ENCODE peak calls at places on chromosomes 3 and 15, in five cellular contexts. V, O, A, H and M are unnamed samples.

GRCh38 chr15:48865387-48866079 is 12.4 kb upstream of the EID1 start:
- DNase-seq in V (no peak), O (peak), A (no peak), H (no peak), M (peak)

GRCh38 chr3:169665264-169666078 is 2.0 kb upstream of the MECOM start:
- DNase-seq in V (no peak), O (no peak), A (no peak), H (no peak), M (peak)

GRCh38 chr3:13452490-13453335 is 27.4 kb upstream of the HDAC11 start:
- DNase-seq in V (no peak), O (peak), A (no peak), H (peak), M (peak)

GRCh38 chr3:90136468-90137191 is 1029.2 kb downstream of the EPHA3 start:
- DNase-seq in V (no peak), O (no peak), A (no peak), H (peak), M (no peak)

GRCh38 chr3:128625409-128625945 is 25.1 kb downstream of the RPN1 start:
- DNase-seq in V (no peak), O (no peak), A (no peak), H (no peak), M (no peak)

GRCh38 chr3:172595648-172596393 is 72.6 kb upstream of the TNFSF10 start:
- DNase-seq in V (no peak), O (peak), A (no peak), H (peak), M (peak)

GRCh38 chr15:99181544-99181943 is 67.8 kb downstream of the TTC23 start:
- DNase-seq in V (no peak), O (no peak), A (no peak), H (no peak), M (peak)

GRCh38 chr3:146469206-146470017 is at the start of gene PLSCR2:
- DNase-seq in V (peak), O (no peak), A (peak), H (peak), M (peak)

GRCh38 chr3:86845731-86846130 is 145.2 kb downstream of the VGLL3 start:
- DNase-seq in V (no peak), O (no peak), A (no peak), H (no peak), M (no peak)

GRCh38 chr3:48770187-48770502 is 53.1 kb upstream of the IP6K2 start:
- DNase-seq in V (no peak), O (no peak), A (no peak), H (no peak), M (peak)

GRCh38 chr3:126294211-126294801 is 62.9 kb downstream of the KLF15 start:
- DNase-seq in V (no peak), O (no peak), A (no peak), H (no peak), M (no peak)

GRCh38 chr3:56894912-56895431 is 93.2 kb upstream of the ARHGEF3 start:
- DNase-seq in V (no peak), O (peak), A (no peak), H (no peak), M (no peak)

GRCh38 chr15:33565099-33565498 is 254.3 kb downstream of the RYR3 start:
- DNase-seq in V (no peak), O (peak), A (no peak), H (no peak), M (no peak)

GRCh38 chr3:32391643-32392529 is at the start of gene CMTM7:
- DNase-seq in V (peak), O (peak), A (peak), H (peak), M (peak)

GRCh38 chr3:98563661-98564281 is 29.6 kb downstream of the CPOX start:
- DNase-seq in V (no peak), O (peak), A (no peak), H (no peak), M (no peak)

GRCh38 chr3:46091046-46091445 is 63.8 kb upstream of the XCR1 start:
- DNase-seq in V (no peak), O (no peak), A (peak), H (no peak), M (no peak)

GRCh38 chr15:50911641-50912040 is 3.2 kb downstream of the AP4E1 start:
- DNase-seq in V (no peak), O (no peak), A (no peak), H (no peak), M (no peak)

GRCh38 chr3:61439116-61439459 is 122.3 kb upstream of the PTPRG start:
- DNase-seq in V (no peak), O (no peak), A (no peak), H (no peak), M (no peak)

GRCh38 chr3:22835041-22835440 is 368.1 kb upstream of the UBE2E2 start:
- DNase-seq in V (no peak), O (peak), A (no peak), H (no peak), M (no peak)

GRCh38 chr3:149657458-149657795 is 398 bp downstream of the WWTR1 start:
- DNase-seq in V (peak), O (peak), A (no peak), H (peak), M (peak)

GRCh38 chr15:31842532-31843195 is 187.7 kb upstream of the CHRNA7 start:
- DNase-seq in V (no peak), O (no peak), A (no peak), H (no peak), M (no peak)

GRCh38 chr15:40762919-40763800 is 708 bp upstream of the GCHFR start:
- DNase-seq in V (peak), O (peak), A (peak), H (peak), M (peak)

GRCh38 chr3:108403198-108403597 is 106.8 kb downstream of the HHLA2 start:
- DNase-seq in V (no peak), O (no peak), A (no peak), H (no peak), M (no peak)

GRCh38 chr3:38163117-38163870 is 2.0 kb upstream of the OXSR1 start:
- DNase-seq in V (no peak), O (no peak), A (no peak), H (no peak), M (no peak)

GRCh38 chr3:45693941-45694521 is 4.8 kb downstream of the SACM1L start:
- DNase-seq in V (no peak), O (no peak), A (no peak), H (no peak), M (no peak)

GRCh38 chr15:31974855-31975421 is 55.4 kb upstream of the CHRNA7 start:
- DNase-seq in V (no peak), O (peak), A (no peak), H (peak), M (peak)

GRCh38 chr3:45776611-45777010 is 19.7 kb downstream of the SLC6A20 start:
- DNase-seq in V (no peak), O (no peak), A (no peak), H (no peak), M (no peak)

GRCh38 chr3:59318881-59319280 is 269.1 kb upstream of the CFAP20DC start:
- DNase-seq in V (no peak), O (no peak), A (no peak), H (no peak), M (no peak)

GRCh38 chr15:71669688-71670087 is 140.7 kb upstream of the NR2E3 start:
- DNase-seq in V (no peak), O (no peak), A (no peak), H (no peak), M (no peak)

GRCh38 chr15:60399246-60399915 is 1.6 kb upstream of the ANXA2 start:
- DNase-seq in V (no peak), O (no peak), A (no peak), H (no peak), M (no peak)

GRCh38 chr15:93831641-93832040 is 399.7 kb upstream of the MCTP2 start:
- DNase-seq in V (no peak), O (no peak), A (no peak), H (no peak), M (no peak)

GRCh38 chr3:96172917-96173316 is 641.5 kb upstream of the EPHA6 start:
- DNase-seq in V (no peak), O (no peak), A (no peak), H (no peak), M (no peak)

GRCh38 chr3:25423780-25424179 is 4.3 kb upstream of the RARB start:
- DNase-seq in V (no peak), O (peak), A (no peak), H (no peak), M (no peak)

GRCh38 chr15:65651831-65652749 is 30.4 kb downstream of the SLC24A1 start:
- DNase-seq in V (no peak), O (no peak), A (no peak), H (no peak), M (no peak)

GRCh38 chr3:13508496-13508895 is 28.4 kb downstream of the HDAC11 start:
- DNase-seq in V (peak), O (no peak), A (no peak), H (no peak), M (peak)

GRCh38 chr3:101913173-101913572 is 63.9 kb downstream of the NFKBIZ start:
- DNase-seq in V (no peak), O (no peak), A (no peak), H (no peak), M (no peak)

GRCh38 chr3:172302176-172302575 is 146.1 kb downstream of the GHSR start:
- DNase-seq in V (no peak), O (no peak), A (no peak), H (no peak), M (no peak)

GRCh38 chr3:100413619-100414018 is 12.3 kb downstream of the LNP1 start:
- DNase-seq in V (no peak), O (no peak), A (no peak), H (no peak), M (no peak)
- H3K4me3 ChIP-seq in V (no peak), O (no peak), A (no peak), H (no peak), M (no peak)

GRCh38 chr3:104519968-104520655 is 846.6 kb upstream of the ALCAM start:
- DNase-seq in V (no peak), O (peak), A (no peak), H (no peak), M (no peak)
- H3K4me3 ChIP-seq in V (no peak), O (no peak), A (no peak), H (no peak), M (no peak)

GRCh38 chr15:70423267-70423666 is 325.6 kb upstream of the TLE3 start:
- DNase-seq in V (no peak), O (no peak), A (no peak), H (no peak), M (no peak)
- H3K4me3 ChIP-seq in V (no peak), O (no peak), A (no peak), H (no peak), M (no peak)

GRCh38 chr3:123884993-123885392 is 861 bp upstream of the MYLK start:
- DNase-seq in V (no peak), O (no peak), A (no peak), H (no peak), M (no peak)
- H3K4me3 ChIP-seq in V (no peak), O (no peak), A (no peak), H (no peak), M (peak)

DNA sequence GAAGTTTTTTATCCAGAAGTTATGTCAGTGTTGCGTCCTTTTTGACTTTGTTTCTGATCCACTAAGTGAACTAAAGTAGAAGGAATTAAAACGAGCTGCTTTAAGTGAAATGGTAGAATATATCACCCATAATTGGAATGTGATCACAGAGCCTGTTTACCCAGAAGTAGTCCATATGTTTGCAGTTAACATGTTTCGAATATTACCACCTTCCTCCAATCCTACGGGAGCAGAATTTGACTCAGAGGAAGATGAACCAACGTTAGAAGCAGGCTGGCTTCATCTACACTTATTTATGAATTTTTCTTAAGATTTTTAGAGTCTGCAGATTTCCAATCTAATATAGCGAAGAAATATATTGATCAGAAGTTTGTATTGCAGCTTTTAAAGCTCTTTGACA is 57.6 kb downstream of the DNAH1 start:
- DNase-seq in V (no peak), O (no peak), A (no peak), H (no peak), M (no peak)
- H3K4me3 ChIP-seq in V (no peak), O (no peak), A (no peak), H (no peak), M (no peak)

GRCh38 chr3:196970547-196971093 is 2.0 kb upstream of the PIGZ start:
- DNase-seq in V (no peak), O (no peak), A (no peak), H (no peak), M (no peak)

GRCh38 chr3:196969660-196970546 is 1.3 kb upstream of the PIGZ start:
- DNase-seq in V (peak), O (peak), A (peak), H (peak), M (peak)

GRCh38 chr3:196968233-196969000 is at the start of gene PIGZ:
- DNase-seq in V (no peak), O (peak), A (peak), H (peak), M (peak)

GRCh38 chr3:196967412-196968232 is 1.0 kb downstream of the PIGZ start:
- DNase-seq in V (no peak), O (no peak), A (peak), H (no peak), M (peak)

DNA sequence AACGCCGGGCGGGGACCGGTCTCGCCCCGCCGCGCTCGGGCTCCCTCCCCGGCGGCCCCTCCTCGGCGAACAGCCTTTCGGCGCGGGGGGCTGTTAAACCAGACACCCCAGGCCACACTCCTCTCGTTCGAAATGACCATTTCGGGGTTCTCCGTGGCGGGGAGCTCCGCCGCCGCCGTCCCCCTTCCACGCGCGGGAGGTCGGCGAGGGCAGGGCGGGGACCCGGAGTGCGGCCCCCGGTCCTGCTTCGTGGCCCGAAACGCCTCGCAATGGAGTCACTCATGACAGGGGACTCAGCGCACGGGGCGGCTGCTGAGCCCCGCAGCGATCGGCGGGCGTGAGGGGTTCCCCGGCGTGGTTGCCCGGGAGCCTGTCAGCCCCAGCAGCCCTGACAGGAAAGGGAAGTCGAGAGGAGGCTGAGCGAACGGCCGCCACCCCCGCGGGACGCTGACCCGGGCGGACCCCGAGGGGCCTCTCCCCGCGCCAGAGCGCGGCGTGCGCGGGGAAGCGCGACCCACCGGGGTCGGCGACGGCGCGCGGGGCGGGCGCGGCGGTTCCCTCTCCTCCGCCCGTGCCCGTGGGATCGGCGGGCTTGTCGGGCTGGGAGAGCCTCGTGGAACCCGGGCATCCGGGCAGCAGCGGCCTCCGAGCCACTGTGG is 497 bp upstream of the PIGZ start:
- DNase-seq in V (no peak), O (no peak), A (peak), H (peak), M (peak)
- H3K4me3 ChIP-seq in V (peak), O (peak), A (peak), H (peak), M (peak)

GRCh38 chr15:38920966-38921365 is 356.4 kb upstream of the RASGRP1 start:
- DNase-seq in V (no peak), O (no peak), A (no peak), H (no peak), M (no peak)
- H3K4me3 ChIP-seq in V (no peak), O (no peak), A (no peak), H (no peak), M (no peak)

GRCh38 chr15:34799149-34799824 is 3.9 kb upstream of the ACTC1 start:
- DNase-seq in V (peak), O (peak), A (peak), H (no peak), M (peak)
- H3K4me3 ChIP-seq in V (no peak), O (no peak), A (no peak), H (no peak), M (no peak)

GRCh38 chr15:45457641-45458539 is 64.7 kb downstream of the SLC30A4 start:
- DNase-seq in V (no peak), O (peak), A (no peak), H (peak), M (peak)

GRCh38 chr15:45457215-45457614 is 65.3 kb downstream of the SLC30A4 start:
- DNase-seq in V (no peak), O (no peak), A (no peak), H (no peak), M (peak)

GRCh38 chr15:45456212-45457106 is 66.1 kb downstream of the SLC30A4 start:
- DNase-seq in V (peak), O (peak), A (peak), H (peak), M (peak)

GRCh38 chr15:45451265-45451664 is 71.3 kb downstream of the SLC30A4 start:
- DNase-seq in V (no peak), O (no peak), A (no peak), H (no peak), M (no peak)

GRCh38 chr15:45454825-45455224 is 67.7 kb downstream of the SLC30A4 start:
- DNase-seq in V (peak), O (peak), A (peak), H (peak), M (peak)
- H3K4me3 ChIP-seq in V (no peak), O (no peak), A (no peak), H (no peak), M (no peak)

DNA sequence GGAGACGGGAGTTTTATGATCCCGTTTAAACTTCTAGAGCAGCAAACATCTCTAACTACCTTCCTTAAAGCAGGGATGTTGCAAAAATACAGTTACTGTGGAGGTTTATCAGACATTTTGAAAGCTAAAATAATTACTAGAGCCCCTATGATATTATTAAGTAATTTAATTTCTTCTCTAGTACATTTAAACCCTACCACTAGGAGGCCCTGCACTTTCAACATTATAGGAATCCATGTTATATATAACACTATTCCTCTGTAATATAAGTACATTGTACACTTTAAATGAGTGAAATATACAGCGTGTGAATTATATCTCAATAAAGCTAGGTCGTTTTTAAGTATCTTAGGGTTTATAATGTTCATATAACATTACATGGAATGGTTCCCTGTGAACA is 11.5 kb downstream of the SETMAR start:
- DNase-seq in V (no peak), O (no peak), A (no peak), H (no peak), M (no peak)
- H3K4me3 ChIP-seq in V (no peak), O (no peak), A (no peak), H (no peak), M (no peak)